ENCODE peak calls at places on chromosomes 1 and 21, in ten cellular contexts. D, M, Z, U, Y, H, O, G, B and W are unnamed samples.

GRCh38 chr21:33174756-33175155 is 55.0 kb upstream of the IFNAR2 start:
- DNase-seq in D (no peak), Z (no peak), O (no peak), U (no peak), M (no peak), G (no peak), Y (no peak), H (no peak), B (no peak), W (no peak)

GRCh38 chr1:113747376-113747775 is 11.9 kb downstream of the PHTF1 start:
- DNase-seq in O (no peak), Y (peak), Z (no peak), G (no peak), M (no peak), H (no peak), D (no peak), B (no peak), U (no peak), W (no peak)

GRCh38 chr1:201260648-201261311 is 22.5 kb upstream of the PKP1 start:
- DNase-seq in Z (no peak), B (no peak), M (no peak), H (no peak), D (no peak), Y (no peak), O (no peak), U (no peak), G (no peak), W (no peak)

GRCh38 chr1:57061369-57061768 is 95.6 kb upstream of the C8B start:
- DNase-seq in U (no peak), O (peak), B (no peak), H (no peak), Z (no peak), G (no peak), D (no peak), Y (no peak), M (no peak), W (no peak)

GRCh38 chr1:240312872-240313271 is 221.2 kb downstream of the FMN2 start:
- DNase-seq in H (no peak), B (no peak), D (no peak), U (no peak), M (no peak), G (no peak), Y (peak), Z (no peak), O (peak), W (no peak)

GRCh38 chr1:54406339-54407181 is at the start of gene SSBP3:
- DNase-seq in Z (peak), B (peak), Y (peak), G (peak), H (peak), U (peak), O (peak), M (peak), D (peak), W (peak)

GRCh38 chr1:31478167-31478566 is 65.2 kb downstream of the SERINC2 start:
- DNase-seq in M (no peak), B (no peak), O (no peak), U (no peak), G (no peak), Z (no peak), H (no peak), Y (no peak), D (no peak), W (no peak)

GRCh38 chr1:67484492-67484891 is 54.3 kb upstream of the SERBP1 start:
- DNase-seq in Z (no peak), M (no peak), G (no peak), O (no peak), B (no peak), D (no peak), Y (peak), U (no peak), H (no peak), W (peak)

GRCh38 chr1:19210772-19211549 is 895 bp upstream of the UBR4 start:
- DNase-seq in M (no peak), B (no peak), Z (no peak), D (no peak), H (no peak), U (no peak), G (no peak), Y (peak), O (no peak), W (peak)

GRCh38 chr1:30319765-30320580 is 403.4 kb downstream of the MATN1 start:
- DNase-seq in U (no peak), H (no peak), O (no peak), Y (no peak), Z (no peak), G (no peak), D (no peak), M (no peak), B (no peak), W (no peak)

GRCh38 chr1:150164224-150164623 is 14.5 kb downstream of the PLEKHO1 start:
- DNase-seq in D (no peak), H (no peak), O (no peak), Y (no peak), M (no peak), U (no peak), B (no peak), G (no peak), Z (no peak), W (no peak)

GRCh38 chr1:49526672-49527071 is 497.1 kb downstream of the AGBL4 start:
- DNase-seq in O (no peak), U (no peak), Y (no peak), D (no peak), B (no peak), H (no peak), M (no peak), Z (no peak), G (no peak), W (no peak)